ENCODE peak calls at places on chromosomes 12 and 14, in ten cellular contexts. P, X, M, N, B, H, I, E, Q and J are unnamed samples. For H3K4me1, the result is how much of the 10 kb centered on the place peaks cover.

GRCh38 chr12:91866566-91866965 is 279.1 kb downstream of the BTG1 start:
- DNase-seq in P (no peak), X (no peak), M (no peak), N (no peak), B (no peak), H (no peak), I (no peak), E (no peak), Q (no peak), J (no peak)

GRCh38 chr12:46490635-46491034 is 118.1 kb upstream of the SLC38A2 start:
- DNase-seq in P (no peak), X (no peak), M (no peak), N (no peak), B (no peak), H (no peak), I (no peak), E (no peak), Q (no peak), J (no peak)

GRCh38 chr12:52494518-52494917 is 1.5 kb upstream of the KRT6A start:
- DNase-seq in P (no peak), X (no peak), M (no peak), N (no peak), B (no peak), H (no peak), I (no peak), E (no peak), Q (no peak), J (no peak)

GRCh38 chr14:38662781-38663180 is 406.9 kb upstream of the CLEC14A start:
- DNase-seq in P (no peak), X (no peak), M (no peak), N (no peak), B (no peak), H (no peak), I (no peak), E (no peak), Q (no peak), J (no peak)

GRCh38 chr14:55398679-55399078 is 13.0 kb downstream of the ATG14 start:
- DNase-seq in P (no peak), X (no peak), M (no peak), N (peak), B (peak), H (no peak), I (no peak), E (no peak), Q (peak), J (peak)

GRCh38 chr14:100979079-100979478 is 75.6 kb upstream of the RTL1 start:
- DNase-seq in P (no peak), X (no peak), M (no peak), N (no peak), B (no peak), H (no peak), I (no peak), E (no peak), Q (no peak), J (no peak)

GRCh38 chr14:90518075-90518940 is 121.5 kb downstream of the CALM1 start:
- DNase-seq in P (no peak), X (no peak), M (peak), N (no peak), B (no peak), H (no peak), I (no peak), E (no peak), Q (no peak), J (no peak)

GRCh38 chr12:98578821-98579220 is 14.7 kb upstream of the SLC25A3 start:
- DNase-seq in P (no peak), X (no peak), M (no peak), N (peak), B (no peak), H (no peak), I (no peak), E (no peak), Q (peak), J (no peak)

GRCh38 chr12:70835948-70836347 is 84.6 kb downstream of the PTPRR start:
- DNase-seq in P (no peak), X (no peak), M (no peak), N (no peak), B (no peak), H (no peak), I (no peak), E (no peak), Q (no peak), J (no peak)

GRCh38 chr12:2944401-2945047 is 14.7 kb upstream of the TEAD4 start:
- DNase-seq in P (peak), X (no peak), M (peak), N (peak), B (no peak), H (no peak), I (peak), E (peak), Q (peak), J (no peak)

GRCh38 chr14:44962573-44963528 is 861 bp downstream of the TOGARAM1 start:
- DNase-seq in P (no peak), X (no peak), M (no peak), N (no peak), B (peak), H (no peak), I (no peak), E (peak), Q (peak), J (peak)

GRCh38 chr14:61080591-61081010 is 99.6 kb downstream of the SLC38A6 start:
- DNase-seq in P (no peak), X (no peak), M (no peak), N (no peak), B (no peak), H (no peak), I (no peak), E (no peak), Q (no peak), J (peak)

GRCh38 chr12:89140580-89141236 is 211.6 kb downstream of the DUSP6 start:
- DNase-seq in P (no peak), X (no peak), M (no peak), N (no peak), B (no peak), H (no peak), I (no peak), E (no peak), Q (no peak), J (no peak)

GRCh38 chr14:72740504-72740961 is 153.4 kb downstream of the DPF3 start:
- DNase-seq in P (no peak), X (no peak), M (no peak), N (no peak), B (peak), H (no peak), I (no peak), E (no peak), Q (no peak), J (no peak)

GRCh38 chr12:93850476-93850875 is 173.3 kb downstream of the CRADD start:
- DNase-seq in P (no peak), X (no peak), M (no peak), N (no peak), B (no peak), H (no peak), I (no peak), E (no peak), Q (no peak), J (no peak)

GRCh38 chr14:92546347-92547053 is 32.9 kb downstream of the RIN3 start:
- DNase-seq in P (no peak), X (no peak), M (peak), N (no peak), B (no peak), H (no peak), I (no peak), E (no peak), Q (peak), J (peak)

GRCh38 chr12:64797156-64797555 is 27.3 kb upstream of the TBC1D30 start:
- DNase-seq in P (no peak), X (no peak), M (no peak), N (no peak), B (no peak), H (no peak), I (no peak), E (no peak), Q (peak), J (no peak)

GRCh38 chr12:34301251-34302130 is 279.2 kb downstream of the ALG10 start:
- DNase-seq in P (no peak), X (no peak), M (no peak), N (no peak), B (peak), H (no peak), I (no peak), E (no peak), Q (no peak), J (no peak)

GRCh38 chr12:106226884-106227640 is 20.8 kb downstream of the CKAP4 start:
- DNase-seq in P (no peak), X (no peak), M (no peak), N (peak), B (no peak), H (no peak), I (peak), E (peak), Q (peak), J (no peak)

GRCh38 chr12:94498073-94498472 is 38.4 kb upstream of the CEP83 start:
- DNase-seq in P (no peak), X (no peak), M (no peak), N (no peak), B (no peak), H (no peak), I (no peak), E (no peak), Q (peak), J (no peak)

GRCh38 chr12:321606-322326 is 59.1 kb upstream of the SLC6A13 start:
- DNase-seq in P (no peak), X (no peak), M (no peak), N (peak), B (no peak), H (no peak), I (no peak), E (no peak), Q (peak), J (no peak)

GRCh38 chr14:24506443-24506842 is 1.6 kb downstream of the CMA1 start:
- DNase-seq in P (no peak), X (no peak), M (no peak), N (no peak), B (no peak), H (no peak), I (no peak), E (no peak), Q (no peak), J (no peak)

GRCh38 chr12:121740847-121741246 is 28.3 kb downstream of the TMEM120B start:
- DNase-seq in P (no peak), X (no peak), M (no peak), N (no peak), B (no peak), H (no peak), I (no peak), E (no peak), Q (no peak), J (no peak)

GRCh38 chr14:92907316-92907911 is 15.5 kb upstream of the CHGA start:
- DNase-seq in P (no peak), X (no peak), M (no peak), N (no peak), B (no peak), H (no peak), I (no peak), E (no peak), Q (no peak), J (no peak)

GRCh38 chr12:61854902-61855301 is 405.3 kb upstream of the USP15 start:
- DNase-seq in P (no peak), X (no peak), M (no peak), N (no peak), B (no peak), H (no peak), I (no peak), E (no peak), Q (no peak), J (no peak)

GRCh38 chr12:127145929-127146789 is 1120.8 kb upstream of the TMEM132C start:
- DNase-seq in P (peak), X (peak), M (peak), N (peak), B (no peak), H (no peak), I (no peak), E (no peak), Q (peak), J (peak)

GRCh38 chr12:103632554-103633216 is 45.6 kb downstream of the STAB2 start:
- DNase-seq in P (peak), X (no peak), M (peak), N (peak), B (no peak), H (no peak), I (peak), E (peak), Q (peak), J (peak)

GRCh38 chr14:77310041-77310440 is 10.6 kb downstream of the POMT2 start:
- DNase-seq in P (no peak), X (no peak), M (no peak), N (no peak), B (no peak), H (no peak), I (no peak), E (no peak), Q (no peak), J (no peak)

GRCh38 chr12:53948650-53949593 is 5.8 kb upstream of the HOXC12 start:
- DNase-seq in P (no peak), X (no peak), M (no peak), N (no peak), B (no peak), H (no peak), I (no peak), E (no peak), Q (peak), J (peak)

GRCh38 chr12:51549637-51550036 is 41.4 kb upstream of the SCN8A start:
- DNase-seq in P (no peak), X (no peak), M (no peak), N (no peak), B (no peak), H (no peak), I (no peak), E (no peak), Q (no peak), J (no peak)

GRCh38 chr12:67091204-67091603 is 178.0 kb upstream of the CAND1 start:
- DNase-seq in P (no peak), X (no peak), M (no peak), N (no peak), B (no peak), H (no peak), I (no peak), E (no peak), Q (no peak), J (no peak)

GRCh38 chr12:82019533-82019932 is 260.4 kb upstream of the PPFIA2 start:
- DNase-seq in P (no peak), X (no peak), M (no peak), N (no peak), B (no peak), H (no peak), I (no peak), E (peak), Q (peak), J (no peak)

GRCh38 chr12:51401020-51401419 is 9.8 kb upstream of the GALNT6 start:
- DNase-seq in P (no peak), X (no peak), M (no peak), N (no peak), B (no peak), H (no peak), I (no peak), E (no peak), Q (no peak), J (no peak)

GRCh38 chr12:76144253-76144564 is 59.7 kb upstream of the NAP1L1 start:
- DNase-seq in P (no peak), X (no peak), M (no peak), N (no peak), B (no peak), H (no peak), I (no peak), E (no peak), Q (peak), J (no peak)

GRCh38 chr12:49644620-49644994 is 21.2 kb downstream of the PRPF40B start:
- DNase-seq in P (peak), X (peak), M (peak), N (peak), B (peak), H (no peak), I (peak), E (peak), Q (peak), J (peak)

GRCh38 chr12:49416892-49417291 is 49.6 kb downstream of the SPATS2 start:
- DNase-seq in P (no peak), X (no peak), M (no peak), N (no peak), B (no peak), H (no peak), I (no peak), E (no peak), Q (no peak), J (no peak)

GRCh38 chr12:27355486-27355885 is 22.9 kb downstream of the BMAL2 start:
- DNase-seq in P (no peak), X (no peak), M (no peak), N (no peak), B (no peak), H (no peak), I (no peak), E (no peak), Q (no peak), J (no peak)

GRCh38 chr14:32932302-32932920 is 6.3 kb upstream of the NPAS3 start:
- DNase-seq in P (no peak), X (no peak), M (no peak), N (no peak), B (no peak), H (no peak), I (no peak), E (peak), Q (no peak), J (no peak)
- H3K4me3 ChIP-seq in P (no peak), X (peak), M (no peak), N (no peak), B (peak), H (peak), I (peak), E (peak), Q (no peak), J (no peak)

DNA sequence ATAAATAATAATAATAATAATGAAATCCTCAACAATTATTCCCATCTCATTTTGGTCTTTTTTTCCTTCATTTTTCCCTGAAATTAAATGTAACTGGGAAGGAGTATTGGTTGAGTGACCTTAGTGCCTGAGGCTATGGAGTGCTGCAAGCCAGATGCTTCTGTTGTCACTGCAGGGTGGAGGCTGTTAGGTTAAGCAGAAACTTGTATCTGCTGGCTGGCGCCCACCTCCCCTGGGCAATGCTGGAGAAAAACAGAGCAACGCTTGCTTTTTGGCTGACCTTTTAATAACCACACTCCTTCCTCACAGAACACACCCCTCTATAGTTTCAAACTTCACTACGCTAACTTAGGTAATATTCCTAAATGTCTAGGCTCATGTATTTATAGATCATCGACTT is 583.5 kb upstream of the NOVA1 start:
- DNase-seq in P (no peak), X (no peak), M (no peak), N (no peak), B (no peak), H (no peak), I (no peak), E (peak), Q (no peak), J (no peak)
- H3K4me1 ChIP-seq in P (under half), X (under half), M (under half), N (under half), B (under half), H (under half), I (under half), E (under half), Q (under half), J (under half)

GRCh38 chr14:103125098-103126070 is 2.1 kb downstream of the TNFAIP2 start:
- DNase-seq in P (no peak), X (no peak), M (no peak), N (no peak), B (no peak), H (no peak), I (no peak), E (no peak), Q (no peak), J (no peak)
- H3K4me3 ChIP-seq in P (no peak), X (no peak), M (no peak), N (no peak), B (no peak), H (no peak), I (no peak), E (no peak), Q (peak), J (no peak)

DNA sequence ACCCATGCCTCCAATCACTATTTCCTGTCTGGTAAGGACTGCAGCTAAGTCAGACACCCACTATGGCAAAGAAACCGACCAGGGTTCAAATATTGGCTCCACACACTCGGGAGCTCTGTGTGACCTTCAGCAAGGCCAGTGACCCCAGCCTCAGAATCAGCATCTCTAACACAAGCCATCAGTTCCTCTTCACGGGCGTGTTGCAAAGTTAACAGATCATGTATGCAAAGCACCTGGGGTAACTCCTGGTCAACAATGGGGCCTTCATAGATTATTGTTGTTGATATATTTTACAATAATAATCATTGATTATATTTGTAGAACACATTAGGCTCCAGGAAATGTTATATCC is 6.2 kb upstream of the FAM222A start:
- DNase-seq in P (no peak), X (no peak), M (no peak), N (no peak), B (no peak), H (no peak), I (no peak), E (no peak), Q (no peak), J (no peak)
- H3K4me1 ChIP-seq in P (under half), X (under half), M (under half), N (under half), B (under half), H (under half), I (under half), E (under half), Q (under half), J (under half)

GRCh38 chr14:68284333-68284732 is 464.8 kb downstream of the RAD51B start:
- DNase-seq in P (no peak), X (no peak), M (no peak), N (no peak), B (no peak), H (no peak), I (no peak), E (no peak), Q (no peak), J (no peak)

GRCh38 chr14:68282479-68283377 is 463.1 kb downstream of the RAD51B start:
- DNase-seq in P (peak), X (no peak), M (no peak), N (no peak), B (no peak), H (no peak), I (no peak), E (no peak), Q (no peak), J (no peak)

GRCh38 chr14:68284834-68285233 is 465.3 kb downstream of the RAD51B start:
- DNase-seq in P (no peak), X (no peak), M (no peak), N (no peak), B (no peak), H (no peak), I (no peak), E (no peak), Q (no peak), J (no peak)

GRCh38 chr14:68285421-68286179 is 466.0 kb downstream of the RAD51B start:
- DNase-seq in P (peak), X (no peak), M (no peak), N (no peak), B (no peak), H (no peak), I (no peak), E (no peak), Q (no peak), J (no peak)

DNA sequence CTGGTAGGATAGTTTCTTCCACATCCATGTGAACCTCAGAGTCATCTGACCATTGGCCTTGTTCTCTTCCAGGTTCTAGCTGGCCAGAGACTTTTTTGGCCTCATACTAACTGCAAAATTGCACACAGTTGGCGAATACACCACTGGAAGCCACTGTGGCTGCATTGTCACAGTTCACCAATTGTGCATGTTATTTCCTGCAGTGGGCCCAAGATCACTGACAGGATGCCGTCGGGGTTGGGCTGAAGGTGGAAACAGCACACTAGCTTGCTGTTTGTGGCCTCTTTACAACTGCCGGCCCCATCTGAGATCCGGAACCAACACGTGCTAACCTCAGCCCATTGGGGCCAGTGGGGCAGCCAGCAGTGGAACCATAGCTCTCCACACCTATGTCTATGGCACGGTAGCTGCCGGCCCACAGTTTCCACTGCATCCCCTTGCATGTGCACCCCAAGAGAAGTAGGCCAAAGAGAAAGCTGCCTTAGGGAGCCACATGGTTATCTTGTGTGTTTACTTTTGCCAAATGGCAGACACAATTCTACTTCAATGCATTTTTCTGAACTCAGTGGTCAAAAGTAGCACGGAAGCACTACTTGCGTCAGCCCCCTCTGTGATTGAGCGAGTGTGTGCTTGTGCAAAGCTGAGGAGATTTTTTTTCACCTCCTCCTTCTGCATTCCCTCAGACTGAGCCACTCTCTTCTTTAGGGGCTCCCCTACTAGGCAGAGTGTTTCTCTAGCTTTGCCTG is 464.0 kb downstream of the RAD51B start:
- DNase-seq in P (peak), X (no peak), M (peak), N (no peak), B (no peak), H (no peak), I (no peak), E (no peak), Q (no peak), J (no peak)
- H3K4me3 ChIP-seq in P (peak), X (no peak), M (no peak), N (no peak), B (no peak), H (no peak), I (no peak), E (no peak), Q (no peak), J (no peak)

GRCh38 chr12:56719056-56719455 is 6.0 kb downstream of the NACA start:
- DNase-seq in P (no peak), X (no peak), M (no peak), N (no peak), B (peak), H (no peak), I (no peak), E (no peak), Q (no peak), J (no peak)
- H3K4me1 ChIP-seq in P (half or more), X (half or more), M (under half), N (under half), B (half or more), H (half or more), I (under half), E (under half), Q (half or more), J (under half)

GRCh38 chr14:104168603-104169002 is 30.2 kb downstream of the KIF26A start:
- DNase-seq in P (no peak), X (no peak), M (no peak), N (no peak), B (no peak), H (no peak), I (no peak), E (no peak), Q (no peak), J (no peak)
- H3K4me3 ChIP-seq in P (no peak), X (no peak), M (no peak), N (no peak), B (no peak), H (no peak), I (no peak), E (no peak), Q (no peak), J (no peak)